ENCODE peak calls at places on chromosomes 1 and 21, in nine cellular contexts. Y is activated CD8-positive, alpha-beta memory T cell treated with anti-CD3 and anti-CD28 coated beads, Interleukin-2, amount 50 U/mL, for 4 hours; X is GM20000; G is NCI-H1092; U is testis; Z is amniotic stem cell; J is kidney tubule cell; O is HFFc6; L is effector memory CD4-positive, alpha-beta T cell. B is an unnamed sample.

GRCh38 chr1:95642035-95642434 is 408.0 kb downstream of the RWDD3 start:
- DNase-seq in Z (no peak), Y (no peak), G (no peak), U (no peak), L (no peak), X (no peak), J (no peak), O (no peak), B (no peak)

GRCh38 chr1:53031732-53032131 is 30.3 kb upstream of the PODN start:
- DNase-seq in J (no peak), O (no peak), L (no peak), U (no peak), Y (no peak), X (no peak), Z (no peak), G (no peak), B (no peak)

GRCh38 chr1:61056674-61057439 is 25.5 kb upstream of the NFIA start:
- DNase-seq in U (peak), G (peak), Y (peak), J (peak), Z (no peak), O (peak), X (no peak), L (no peak), B (peak)

GRCh38 chr1:6011161-6011945 is 19.1 kb upstream of the NPHP4 start:
- DNase-seq in L (no peak), Z (no peak), U (no peak), J (no peak), G (no peak), X (no peak), Y (no peak), O (no peak), B (no peak)

GRCh38 chr1:93448983-93449805 is 1.3 kb downstream of the FNBP1L start:
- DNase-seq in G (peak), Z (no peak), L (no peak), Y (no peak), J (peak), U (peak), X (peak), O (peak), B (peak)

GRCh38 chr1:67336157-67336556 is 28.5 kb downstream of the IL12RB2 start:
- DNase-seq in Z (no peak), Y (no peak), U (no peak), L (no peak), O (no peak), G (no peak), J (no peak), X (no peak), B (no peak)

GRCh38 chr1:48093696-48094518 is 96.7 kb upstream of the TRABD2B start:
- DNase-seq in U (peak), O (no peak), G (peak), Z (no peak), Y (peak), X (peak), J (peak), L (peak), B (peak)

GRCh38 chr1:209585672-209586071 is 2.2 kb downstream of the CAMK1G start:
- DNase-seq in U (peak), J (peak), O (peak), G (peak), Y (no peak), L (no peak), Z (no peak), X (no peak), B (peak)

GRCh38 chr21:28069446-28069845 is 923.2 kb downstream of the LTN1 start:
- DNase-seq in Y (no peak), Z (no peak), L (no peak), J (no peak), O (no peak), U (no peak), G (no peak), X (no peak), B (no peak)

GRCh38 chr1:184322253-184322652 is 64.6 kb upstream of the C1orf21 start:
- DNase-seq in Y (no peak), L (no peak), X (no peak), Z (no peak), U (no peak), O (no peak), G (no peak), J (no peak), B (no peak)

GRCh38 chr1:67690018-67690363 is 5.0 kb downstream of the GADD45A start:
- DNase-seq in U (no peak), X (no peak), G (no peak), Y (no peak), J (no peak), O (no peak), L (no peak), Z (no peak), B (no peak)

GRCh38 chr1:167499657-167500056 is 18.7 kb downstream of the CD247 start:
- DNase-seq in O (no peak), Z (no peak), G (no peak), X (peak), L (no peak), Y (no peak), U (no peak), J (no peak), B (no peak)

GRCh38 chr1:9349331-9349851 is 56.7 kb downstream of the SPSB1 start:
- DNase-seq in L (no peak), Y (no peak), J (no peak), G (no peak), Z (no peak), X (no peak), O (no peak), U (no peak), B (no peak)

GRCh38 chr1:109762821-109763645 is 690 bp downstream of the EPS8L3 start:
- DNase-seq in X (no peak), J (no peak), G (no peak), U (peak), L (no peak), Y (peak), O (peak), Z (no peak), B (peak)

GRCh38 chr1:148308832-148309458 is 156.9 kb upstream of the NBPF11 start:
- DNase-seq in O (peak), L (no peak), X (no peak), J (peak), G (no peak), U (no peak), Y (no peak), Z (no peak), B (no peak)

GRCh38 chr1:246647113-246647512 is 77.1 kb upstream of the SCCPDH start:
- DNase-seq in O (no peak), Y (no peak), U (peak), L (no peak), G (no peak), X (no peak), Z (no peak), J (no peak), B (peak)

GRCh38 chr1:1630191-1630964 is 1.6 kb upstream of the MMP23B start:
- DNase-seq in X (peak), L (peak), J (no peak), U (peak), Y (peak), O (no peak), Z (no peak), G (peak), B (peak)

GRCh38 chr1:173240609-173241008 is 33.5 kb upstream of the TNFSF4 start:
- DNase-seq in X (no peak), Y (no peak), J (no peak), G (no peak), Z (no peak), L (no peak), O (no peak), U (no peak), B (no peak)

GRCh38 chr1:98403981-98404380 is 257.5 kb upstream of the SNX7 start:
- DNase-seq in Z (no peak), X (no peak), O (no peak), J (no peak), Y (no peak), U (no peak), L (no peak), G (no peak), B (no peak)

GRCh38 chr1:22489278-22489677 is 37.6 kb downstream of the ZBTB40 start:
- DNase-seq in X (no peak), Y (no peak), O (no peak), J (no peak), L (no peak), U (no peak), G (no peak), Z (no peak), B (no peak)

GRCh38 chr1:19123837-19124236 is 86.2 kb downstream of the UBR4 start:
- DNase-seq in X (no peak), U (no peak), J (no peak), Z (no peak), Y (no peak), G (no peak), O (no peak), L (no peak), B (no peak)

GRCh38 chr1:151621351-151621750 is 9.5 kb downstream of the SNX27 start:
- DNase-seq in Y (no peak), X (no peak), O (no peak), Z (no peak), G (no peak), J (no peak), L (no peak), U (peak), B (no peak)

GRCh38 chr1:224784606-224785328 is 144.7 kb upstream of the DNAH14 start:
- DNase-seq in G (no peak), X (no peak), Y (no peak), O (peak), Z (no peak), L (no peak), U (no peak), J (peak), B (no peak)

GRCh38 chr1:154877370-154877974 is 7.4 kb upstream of the KCNN3 start:
- DNase-seq in G (no peak), J (no peak), X (no peak), U (no peak), O (no peak), Z (no peak), L (no peak), Y (no peak), B (peak)

GRCh38 chr1:37478451-37478871 is 4.1 kb downstream of the ZC3H12A start:
- DNase-seq in X (no peak), U (no peak), O (peak), L (peak), G (no peak), J (peak), Z (no peak), Y (peak), B (no peak)

GRCh38 chr1:209485167-209485566 is 98.3 kb upstream of the CAMK1G start:
- DNase-seq in Z (no peak), X (no peak), J (peak), G (peak), Y (no peak), L (no peak), U (peak), O (peak), B (peak)

GRCh38 chr1:64595871-64596515 is 126.1 kb downstream of the CACHD1 start:
- DNase-seq in G (no peak), Z (no peak), U (no peak), J (no peak), Y (no peak), X (no peak), O (no peak), L (no peak), B (no peak)

GRCh38 chr1:212600071-212600915 is 8.3 kb upstream of the ATF3 start:
- DNase-seq in G (no peak), L (no peak), Y (no peak), X (no peak), Z (no peak), O (no peak), J (no peak), U (no peak), B (no peak)

GRCh38 chr1:2606806-2607680 is 20.5 kb downstream of the PRXL2B start:
- DNase-seq in X (no peak), Y (no peak), G (no peak), O (no peak), Z (no peak), J (no peak), L (no peak), U (no peak), B (no peak)

GRCh38 chr1:193070395-193070753 is 11.0 kb downstream of the RO60 start:
- DNase-seq in O (no peak), X (no peak), J (no peak), U (no peak), Z (no peak), L (no peak), Y (no peak), G (no peak), B (peak)

B was measured in lung microvascular endothelial cell.